ENCODE peak calls at places on chromosomes 5 and 9, in four cellular contexts. One of them, this sample, is unnamed.

GRCh38 chr9:110146371-110146770 is 61.6 kb downstream of the C9orf152 start:
- DNase-seq in stimulated activated naive CD8-positive, alpha-beta T cell treated with anti-CD3 and anti-CD28 coated beads, Interleukin-15, Interleukin-2, amounts not matched to agents 100 U/mL and 50 U/mL, for 24 hours: no peak
- DNase-seq in activated T-cell treated with anti-CD3 and anti-CD28 coated beads, Interleukin-2, amount 50 U/mL, for 4 hours: no peak
- DNase-seq in HCT116: no peak
- DNase-seq in this sample: no peak

GRCh38 chr9:70954126-70954525 is 167.3 kb downstream of the TRPM3 start:
- DNase-seq in stimulated activated naive CD8-positive, alpha-beta T cell treated with anti-CD3 and anti-CD28 coated beads, Interleukin-15, Interleukin-2, amounts not matched to agents 100 U/mL and 50 U/mL, for 24 hours: no peak
- DNase-seq in activated T-cell treated with anti-CD3 and anti-CD28 coated beads, Interleukin-2, amount 50 U/mL, for 4 hours: no peak
- DNase-seq in HCT116: peak
- DNase-seq in this sample: no peak

GRCh38 chr9:88782931-88783451 is 208.3 kb upstream of the S1PR3 start:
- DNase-seq in stimulated activated naive CD8-positive, alpha-beta T cell treated with anti-CD3 and anti-CD28 coated beads, Interleukin-15, Interleukin-2, amounts not matched to agents 100 U/mL and 50 U/mL, for 24 hours: no peak
- DNase-seq in activated T-cell treated with anti-CD3 and anti-CD28 coated beads, Interleukin-2, amount 50 U/mL, for 4 hours: no peak
- DNase-seq in HCT116: no peak
- DNase-seq in this sample: no peak

GRCh38 chr9:89502038-89502601 is 4.2 kb upstream of the SEMA4D start:
- DNase-seq in stimulated activated naive CD8-positive, alpha-beta T cell treated with anti-CD3 and anti-CD28 coated beads, Interleukin-15, Interleukin-2, amounts not matched to agents 100 U/mL and 50 U/mL, for 24 hours: peak
- DNase-seq in activated T-cell treated with anti-CD3 and anti-CD28 coated beads, Interleukin-2, amount 50 U/mL, for 4 hours: peak
- DNase-seq in HCT116: no peak
- DNase-seq in this sample: no peak

GRCh38 chr9:104977580-104977979 is 49.6 kb upstream of the ABCA1 start:
- DNase-seq in stimulated activated naive CD8-positive, alpha-beta T cell treated with anti-CD3 and anti-CD28 coated beads, Interleukin-15, Interleukin-2, amounts not matched to agents 100 U/mL and 50 U/mL, for 24 hours: no peak
- DNase-seq in activated T-cell treated with anti-CD3 and anti-CD28 coated beads, Interleukin-2, amount 50 U/mL, for 4 hours: no peak
- DNase-seq in HCT116: no peak
- DNase-seq in this sample: no peak

GRCh38 chr5:57349214-57349613 is 133.4 kb downstream of the ACTBL2 start:
- DNase-seq in stimulated activated naive CD8-positive, alpha-beta T cell treated with anti-CD3 and anti-CD28 coated beads, Interleukin-15, Interleukin-2, amounts not matched to agents 100 U/mL and 50 U/mL, for 24 hours: no peak
- DNase-seq in activated T-cell treated with anti-CD3 and anti-CD28 coated beads, Interleukin-2, amount 50 U/mL, for 4 hours: no peak
- DNase-seq in HCT116: no peak
- DNase-seq in this sample: no peak

GRCh38 chr5:110900829-110901228 is 162.0 kb downstream of the SLC25A46 start:
- DNase-seq in stimulated activated naive CD8-positive, alpha-beta T cell treated with anti-CD3 and anti-CD28 coated beads, Interleukin-15, Interleukin-2, amounts not matched to agents 100 U/mL and 50 U/mL, for 24 hours: no peak
- DNase-seq in activated T-cell treated with anti-CD3 and anti-CD28 coated beads, Interleukin-2, amount 50 U/mL, for 4 hours: no peak
- DNase-seq in HCT116: no peak
- DNase-seq in this sample: no peak

GRCh38 chr5:81579525-81579924 is 171.4 kb downstream of the SSBP2 start:
- DNase-seq in stimulated activated naive CD8-positive, alpha-beta T cell treated with anti-CD3 and anti-CD28 coated beads, Interleukin-15, Interleukin-2, amounts not matched to agents 100 U/mL and 50 U/mL, for 24 hours: no peak
- DNase-seq in activated T-cell treated with anti-CD3 and anti-CD28 coated beads, Interleukin-2, amount 50 U/mL, for 4 hours: no peak
- DNase-seq in HCT116: no peak
- DNase-seq in this sample: no peak

GRCh38 chr9:127201071-127201541 is 63.5 kb upstream of the GARNL3 start:
- DNase-seq in stimulated activated naive CD8-positive, alpha-beta T cell treated with anti-CD3 and anti-CD28 coated beads, Interleukin-15, Interleukin-2, amounts not matched to agents 100 U/mL and 50 U/mL, for 24 hours: no peak
- DNase-seq in activated T-cell treated with anti-CD3 and anti-CD28 coated beads, Interleukin-2, amount 50 U/mL, for 4 hours: no peak
- DNase-seq in HCT116: no peak
- DNase-seq in this sample: no peak

GRCh38 chr9:76082062-76082461 is 191.6 kb downstream of the PCSK5 start:
- DNase-seq in stimulated activated naive CD8-positive, alpha-beta T cell treated with anti-CD3 and anti-CD28 coated beads, Interleukin-15, Interleukin-2, amounts not matched to agents 100 U/mL and 50 U/mL, for 24 hours: no peak
- DNase-seq in activated T-cell treated with anti-CD3 and anti-CD28 coated beads, Interleukin-2, amount 50 U/mL, for 4 hours: no peak
- DNase-seq in HCT116: no peak
- DNase-seq in this sample: no peak

GRCh38 chr9:124708633-124709032 is 62.5 kb downstream of the NR6A1 start:
- DNase-seq in stimulated activated naive CD8-positive, alpha-beta T cell treated with anti-CD3 and anti-CD28 coated beads, Interleukin-15, Interleukin-2, amounts not matched to agents 100 U/mL and 50 U/mL, for 24 hours: no peak
- DNase-seq in activated T-cell treated with anti-CD3 and anti-CD28 coated beads, Interleukin-2, amount 50 U/mL, for 4 hours: no peak
- DNase-seq in HCT116: no peak
- DNase-seq in this sample: no peak